ENCODE peak calls at places on chromosome 10, in four cellular contexts. R is G401, P is nephron progenitor cell, A is AG04450. U is an unnamed sample.

GRCh38 chr10:25758041-25758457 is 176.0 kb upstream of the MYO3A start:
- DNase-seq in P (peak), R (peak), A (no peak), U (no peak)

GRCh38 chr10:96124230-96125141 is 5.6 kb upstream of the ZNF518A start:
- DNase-seq in R (no peak), A (no peak), P (peak), U (no peak)

GRCh38 chr10:308572-309085 is 173.4 kb downstream of the ZMYND11 start:
- DNase-seq in R (no peak), P (no peak), A (no peak), U (no peak)

GRCh38 chr10:3803295-3803883 is 18.4 kb upstream of the KLF6 start:
- DNase-seq in P (no peak), R (no peak), A (no peak), U (no peak)

GRCh38 chr10:119412244-119412750 is 130.2 kb downstream of the RGS10 start:
- DNase-seq in A (no peak), R (no peak), P (peak), U (no peak)

GRCh38 chr10:132521466-132522102 is 16.0 kb upstream of the INPP5A start:
- DNase-seq in R (no peak), A (no peak), P (no peak), U (no peak)

GRCh38 chr10:74753295-74754211 is 72.8 kb upstream of the KAT6B start:
- DNase-seq in A (no peak), R (no peak), P (peak), U (peak)

GRCh38 chr10:7205656-7206055 is 205.2 kb downstream of the SFMBT2 start:
- DNase-seq in P (no peak), A (no peak), R (peak), U (no peak)

GRCh38 chr10:97708167-97708566 is 5.4 kb upstream of the MARVELD1 start:
- DNase-seq in P (no peak), A (no peak), R (no peak), U (no peak)

GRCh38 chr10:115065731-115066130 is 27.4 kb upstream of the ATRNL1 start:
- DNase-seq in P (no peak), R (no peak), A (no peak), U (no peak)

GRCh38 chr10:119595134-119595714 is 1.5 kb downstream of the TIAL1 start:
- DNase-seq in A (no peak), P (no peak), R (no peak), U (no peak)

GRCh38 chr10:23338155-23338828 is 6.3 kb downstream of the C10orf67 start:
- DNase-seq in R (no peak), A (no peak), P (no peak), U (no peak)